ENCODE peak calls at places on chromosomes 16 and 17, in seven cellular contexts. V, R, H, O, M, G and Z are unnamed samples.

GRCh38 chr17:80817321-80817845 is 174.3 kb upstream of the CHMP6 start:
- DNase-seq in O (no peak), R (no peak), M (no peak), H (peak; percentile 34), G (no peak), V (no peak), Z (no peak)

GRCh38 chr16:17571499-17572093 is 100.8 kb upstream of the XYLT1 start:
- DNase-seq in O (no peak), R (no peak), V (no peak), H (peak; percentile 52), G (no peak), M (no peak), Z (no peak)

GRCh38 chr16:84616515-84616914 is 1.4 kb downstream of the COTL1 start:
- DNase-seq in M (peak; percentile 53), O (no peak), H (no peak), G (no peak), V (no peak), R (no peak), Z (peak; percentile 45)

GRCh38 chr17:21400816-21401593 is 24.8 kb downstream of the KCNJ12 start:
- DNase-seq in V (no peak), R (no peak), G (no peak), O (no peak), H (no peak), M (peak; percentile 40), Z (no peak)

GRCh38 chr16:69867796-69868565 is 83.2 kb upstream of the CLEC18A start:
- DNase-seq in O (no peak), V (peak; percentile 33), M (no peak), R (no peak), G (no peak), H (no peak), Z (peak; percentile 38)

GRCh38 chr17:296906-297690 is 55.5 kb downstream of the RPH3AL start:
- DNase-seq in R (no peak), H (peak; percentile 28), O (no peak), G (no peak), M (no peak), V (no peak), Z (no peak)

GRCh38 chr17:68534714-68535113 is 22.5 kb downstream of the PRKAR1A start:
- DNase-seq in O (no peak), R (no peak), H (no peak), M (no peak), G (no peak), V (no peak), Z (no peak)

GRCh38 chr16:64878964-64879363 is 242.9 kb downstream of the CDH11 start:
- DNase-seq in G (no peak), O (no peak), H (no peak), R (no peak), M (no peak), V (no peak), Z (no peak)

GRCh38 chr17:48472485-48473281 is 42.7 kb upstream of the SKAP1 start:
- DNase-seq in M (peak; percentile 83), O (no peak), G (peak; percentile 14), H (no peak), R (peak; percentile 94), V (peak; percentile 75), Z (peak; percentile 90)

GRCh38 chr16:80509872-80510271 is 30.9 kb upstream of the DYNLRB2 start:
- DNase-seq in R (no peak), H (no peak), O (no peak), M (no peak), V (no peak), G (no peak), Z (no peak)

GRCh38 chr16:80014241-80014939 is 413.9 kb upstream of the MAF start:
- DNase-seq in H (no peak), M (peak; percentile 9), R (no peak), V (peak; percentile 92), O (no peak), G (no peak), Z (peak; percentile 38)

GRCh38 chr16:1283996-1284592 is 25.3 kb upstream of the UBE2I start:
- DNase-seq in O (no peak), H (no peak), R (no peak), V (no peak), M (no peak), G (no peak), Z (no peak)

GRCh38 chr16:69514366-69514765 is 51.4 kb upstream of the NFAT5 start:
- DNase-seq in O (no peak), R (no peak), G (no peak), H (peak; percentile 5), V (no peak), M (peak; percentile 34), Z (no peak)

GRCh38 chr17:56653877-56654276 is 60.4 kb downstream of the NOG start:
- DNase-seq in H (no peak), O (no peak), G (peak; percentile 39), R (peak; percentile 52), V (peak; percentile 70), M (peak; percentile 67), Z (peak; percentile 37)

GRCh38 chr16:1914084-1914608 is 4.1 kb downstream of the HS3ST6 start:
- DNase-seq in R (no peak), M (no peak), O (no peak), H (no peak), V (no peak), G (no peak), Z (no peak)

GRCh38 chr17:44798352-44798751 is 31.7 kb downstream of the GJC1 start:
- DNase-seq in M (no peak), V (no peak), H (no peak), G (no peak), R (no peak), O (no peak), Z (no peak)

GRCh38 chr17:16422416-16422815 is 7.0 kb downstream of the TRPV2 start:
- DNase-seq in G (no peak), R (no peak), O (no peak), V (no peak), H (no peak), M (no peak), Z (no peak)

GRCh38 chr16:84292032-84292431 is 2.6 kb upstream of the WFDC1 start:
- DNase-seq in O (no peak), M (peak; percentile 66), H (no peak), R (no peak), G (no peak), V (no peak), Z (no peak)

GRCh38 chr17:31310260-31310659 is 3.6 kb downstream of the EVI2B start:
- DNase-seq in M (no peak), V (no peak), R (no peak), H (no peak), O (no peak), G (no peak), Z (no peak)

GRCh38 chr16:68539704-68540370 is 746 bp downstream of the ZFP90 start:
- DNase-seq in V (peak; percentile 18), O (no peak), M (peak; percentile 21), R (no peak), G (no peak), H (peak; percentile 45), Z (no peak)

GRCh38 chr17:41848788-41849187 is 11.2 kb downstream of the KLHL10 start:
- DNase-seq in M (peak; percentile 44), R (peak; percentile 66), O (no peak), H (no peak), G (no peak), V (no peak), Z (peak; percentile 51)

GRCh38 chr17:71985111-71986039 is 135.4 kb upstream of the SOX9 start:
- DNase-seq in R (no peak), H (no peak), G (no peak), O (no peak), M (peak; percentile 62), V (no peak), Z (no peak)

GRCh38 chr17:58516644-58517377 is 2.4 kb upstream of the MTMR4 start:
- DNase-seq in H (peak; percentile 61), G (no peak), V (no peak), M (no peak), R (no peak), O (no peak), Z (no peak)

GRCh38 chr16:14168146-14168545 is 97.0 kb downstream of the MRTFB start:
- DNase-seq in H (no peak), G (no peak), V (no peak), M (no peak), O (no peak), R (no peak), Z (peak; percentile 64)

GRCh38 chr16:81558444-81559175 is 114.0 kb downstream of the CMIP start:
- DNase-seq in O (no peak), H (peak; percentile 96), M (no peak), R (no peak), G (no peak), V (no peak), Z (no peak)

GRCh38 chr17:33055171-33055611 is 63.5 kb downstream of the SPACA3 start:
- DNase-seq in M (peak; percentile 30), V (no peak), H (no peak), G (no peak), O (no peak), R (no peak), Z (peak; percentile 6)

GRCh38 chr17:3528604-3529511 is 28.8 kb downstream of the TRPV3 start:
- DNase-seq in O (no peak), G (peak; percentile 27), M (peak; percentile 6), V (no peak), R (no peak), H (no peak), Z (peak; percentile 54)

GRCh38 chr17:82217530-82218204 is 5.0 kb upstream of the CCDC57 start:
- DNase-seq in V (peak; percentile 95), O (peak; percentile 87), G (peak; percentile 77), M (peak; percentile 97), H (peak; percentile 77), R (peak; percentile 90), Z (peak; percentile 96)

GRCh38 chr16:81527477-81528178 is 83.0 kb downstream of the CMIP start:
- DNase-seq in R (no peak), M (no peak), O (no peak), G (no peak), V (no peak), H (no peak), Z (no peak)

GRCh38 chr17:72342582-72343527 is 222.0 kb downstream of the SOX9 start:
- DNase-seq in O (no peak), G (no peak), M (no peak), R (no peak), V (peak; percentile 28), H (no peak), Z (peak; percentile 55)

GRCh38 chr17:67194134-67194533 is 50.9 kb downstream of the HELZ start:
- DNase-seq in H (peak; percentile 69), V (peak; percentile 88), G (peak; percentile 56), O (no peak), R (peak; percentile 81), M (peak; percentile 93), Z (peak; percentile 63)

GRCh38 chr17:11608396-11608795 is 10.1 kb downstream of the DNAH9 start:
- DNase-seq in V (no peak), R (no peak), G (peak; percentile 6), O (peak; percentile 92), H (no peak), M (no peak), Z (peak; percentile 0)

GRCh38 chr16:68200120-68200783 is 35.7 kb downstream of the ESRP2 start:
- DNase-seq in V (peak; percentile 5), G (peak; percentile 48), O (no peak), H (no peak), M (peak; percentile 64), R (peak; percentile 71), Z (peak; percentile 26)

GRCh38 chr16:8594149-8594666 is 3.9 kb upstream of the TMEM114 start:
- DNase-seq in G (no peak), V (no peak), M (no peak), H (no peak), O (peak; percentile 25), R (no peak), Z (no peak)

GRCh38 chr17:48278755-48279491 is 151.1 kb downstream of the SKAP1 start:
- DNase-seq in G (no peak), V (no peak), M (no peak), H (no peak), O (no peak), R (no peak), Z (no peak)

GRCh38 chr16:19119564-19119963 is 5.8 kb downstream of the ITPRIPL2 start:
- DNase-seq in G (peak; percentile 86), H (no peak), M (peak; percentile 88), R (peak; percentile 91), O (no peak), V (peak; percentile 87), Z (peak; percentile 95)

GRCh38 chr16:5451641-5452040 is 354.0 kb upstream of the EEF2KMT start:
- DNase-seq in M (no peak), V (no peak), G (no peak), O (no peak), H (no peak), R (no peak), Z (no peak)